ENCODE peak calls at places on chromosomes 4 and X, in ten cellular contexts. S, U, H, Y, E, I, F, G, Z and D are unnamed samples. For H3K4me1, the result is how much of the 10 kb centered on the place peaks cover.

GRCh38 chr4:88706574-88706973 is 8.9 kb upstream of the NAP1L5 start:
- DNase-seq in S (peak), U (peak), H (peak), Y (peak), E (no peak), I (no peak), F (no peak), G (peak), Z (peak), D (no peak)

GRCh38 chrX:69082753-69083150 is 82.5 kb downstream of the PJA1 start:
- DNase-seq in S (no peak), U (no peak), H (no peak), Y (no peak), E (no peak), I (no peak), F (no peak), G (no peak), Z (no peak), D (no peak)

GRCh38 chrX:119041175-119041574 is 31.6 kb upstream of the CT47C1 start:
- DNase-seq in S (peak), U (peak), H (peak), Y (peak), E (no peak), I (no peak), F (no peak), G (peak), Z (peak), D (no peak)

GRCh38 chr4:42673084-42673429 is 16.2 kb upstream of the ATP8A1 start:
- DNase-seq in S (peak), U (peak), H (no peak), Y (no peak), E (peak), I (no peak), F (no peak), G (peak), Z (peak), D (no peak)

GRCh38 chr4:120555058-120555457 is 367.5 kb downstream of the PRDM5 start:
- DNase-seq in S (no peak), U (no peak), H (no peak), Y (no peak), E (no peak), I (no peak), F (no peak), G (no peak), Z (no peak), D (no peak)

GRCh38 chr4:53589511-53589910 is 1.8 kb downstream of the LNX1 start:
- DNase-seq in S (peak), U (no peak), H (no peak), Y (no peak), E (no peak), I (no peak), F (no peak), G (no peak), Z (no peak), D (no peak)

GRCh38 chrX:73765776-73766465 is 202.9 kb downstream of the CHIC1 start:
- DNase-seq in S (no peak), U (no peak), H (no peak), Y (no peak), E (peak), I (no peak), F (no peak), G (no peak), Z (peak), D (no peak)

GRCh38 chr4:6403400-6403685 is 69.1 kb downstream of the PPP2R2C start:
- DNase-seq in S (no peak), U (no peak), H (no peak), Y (no peak), E (no peak), I (no peak), F (no peak), G (no peak), Z (no peak), D (no peak)

GRCh38 chr4:175531405-175532091 is 280.5 kb downstream of the GPM6A start:
- DNase-seq in S (peak), U (no peak), H (no peak), Y (peak), E (no peak), I (no peak), F (no peak), G (peak), Z (no peak), D (no peak)

GRCh38 chrX:152072236-152072635 is 66.1 kb downstream of the MAGEA10 start:
- DNase-seq in S (peak), U (no peak), H (no peak), Y (peak), E (no peak), I (no peak), F (no peak), G (peak), Z (peak), D (no peak)

DNA sequence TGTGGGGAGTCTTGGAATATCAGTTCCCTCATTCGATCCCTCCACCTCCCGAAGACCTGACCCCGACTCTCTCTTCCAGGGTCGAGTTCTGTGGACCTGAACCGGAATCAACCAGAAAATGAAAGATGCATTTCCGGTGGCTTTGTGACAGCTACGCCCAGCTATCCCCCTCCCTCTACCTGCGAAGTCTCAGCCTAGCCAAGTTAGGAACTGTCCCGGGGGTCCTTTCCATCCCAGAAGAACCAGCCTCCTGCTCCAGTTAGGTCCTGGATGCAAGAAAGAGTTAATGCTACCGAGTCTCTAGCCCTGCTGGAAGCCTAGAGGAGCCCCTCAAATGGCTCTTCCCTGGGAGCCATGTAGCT is 13.4 kb upstream of the ETDC start:
- DNase-seq in S (no peak), U (no peak), H (no peak), Y (no peak), E (no peak), I (no peak), F (no peak), G (no peak), Z (no peak), D (no peak)
- H3K27ac ChIP-seq in S (no peak), U (no peak), H (no peak), Y (no peak), E (no peak), I (peak), F (no peak), G (no peak), Z (no peak), D (no peak)

DNA sequence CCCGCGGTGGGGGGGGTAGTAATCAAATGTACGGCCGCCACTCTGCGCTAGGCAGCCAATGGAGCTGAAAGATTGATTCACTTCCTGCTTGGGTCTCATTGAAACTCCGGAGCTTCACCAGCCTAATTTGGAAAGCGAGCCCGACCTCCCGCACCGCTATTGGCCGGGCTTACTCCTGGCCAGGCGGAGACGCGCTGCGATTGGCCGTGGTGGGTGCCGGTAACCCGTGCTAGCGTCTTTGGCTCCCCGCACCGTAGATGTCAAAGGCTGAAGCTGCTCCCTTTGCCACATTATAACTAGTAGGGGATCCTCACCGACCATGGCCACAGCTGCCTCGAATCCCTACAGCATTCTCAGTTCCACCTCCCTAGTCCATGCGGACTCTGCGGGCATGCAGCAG is at the start of gene POU3F4:
- DNase-seq in S (peak), U (no peak), H (no peak), Y (no peak), E (no peak), I (no peak), F (no peak), G (peak), Z (peak), D (no peak)
- H3K4me3 ChIP-seq in S (no peak), U (no peak), H (no peak), Y (no peak), E (no peak), I (no peak), F (no peak), G (no peak), Z (no peak), D (no peak)

DNA sequence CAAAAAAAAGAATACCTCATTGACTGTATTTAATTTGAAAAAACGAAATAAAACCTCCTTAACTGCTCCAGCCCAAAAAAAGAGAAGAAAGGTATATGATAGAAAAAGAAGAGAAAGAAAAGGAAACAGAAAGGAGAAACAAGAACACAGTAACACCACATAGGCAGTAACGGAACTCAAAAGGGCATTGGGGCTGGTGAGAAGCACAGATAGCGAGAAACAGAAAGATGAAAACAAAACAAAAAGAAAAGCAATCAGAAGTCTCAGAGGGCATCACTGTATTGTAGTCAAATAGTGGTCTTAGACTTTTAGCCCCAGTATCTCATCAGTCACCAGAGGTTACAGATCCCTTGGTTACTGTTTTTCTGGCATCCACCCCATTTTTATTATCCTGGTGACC is 88.6 kb downstream of the NFKB1 start:
- DNase-seq in S (no peak), U (no peak), H (no peak), Y (no peak), E (no peak), I (no peak), F (no peak), G (no peak), Z (no peak), D (no peak)
- H3K4me1 ChIP-seq in S (under half), U (under half), H (under half), Y (under half), E (under half), I (half or more), F (under half), G (under half), Z (under half), D (under half)

DNA sequence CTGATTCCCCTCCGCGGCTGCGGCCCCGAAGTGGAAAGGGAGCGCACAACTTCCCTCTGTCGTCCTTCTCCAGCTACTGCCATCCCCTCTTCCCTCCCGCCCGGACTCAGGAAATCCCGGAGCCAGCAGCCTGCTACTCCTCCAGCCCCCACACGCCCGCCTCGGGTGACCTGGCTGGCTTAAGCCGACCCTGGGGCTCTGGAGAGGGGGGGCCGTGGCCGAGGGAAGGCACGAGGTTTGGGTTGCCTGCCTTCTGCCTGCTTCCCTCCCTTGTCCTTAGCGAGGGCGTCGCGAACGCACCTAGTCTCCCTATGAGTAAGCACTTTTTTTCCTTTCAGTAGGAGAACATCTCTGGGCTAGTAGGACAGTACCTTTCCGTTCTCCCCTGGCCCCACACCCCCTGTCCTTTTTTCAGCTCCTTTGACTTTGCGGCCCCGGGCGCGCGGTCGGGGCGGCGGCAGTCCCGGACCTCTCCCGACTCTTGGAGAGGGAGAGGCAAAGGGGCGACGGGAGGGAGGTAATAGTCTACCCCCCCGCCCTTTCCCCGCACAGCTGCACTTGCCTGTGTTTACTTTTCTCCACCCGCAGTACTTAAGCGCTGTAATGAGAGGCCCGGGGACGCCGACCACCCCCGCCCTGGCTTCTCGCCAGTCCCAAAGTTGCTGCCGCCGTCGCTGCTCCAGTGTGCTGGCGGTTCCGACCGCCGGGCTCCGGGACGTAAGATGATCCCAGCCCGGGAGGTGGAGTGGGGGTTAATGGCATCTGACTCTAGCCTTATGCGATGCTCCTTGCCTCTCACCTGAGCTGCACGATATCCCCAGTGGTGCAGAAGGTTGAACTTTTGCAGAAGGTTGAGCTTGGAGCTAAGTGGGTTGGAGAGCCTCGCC is 874 bp downstream of the PLS3 start:
- DNase-seq in S (peak), U (peak), H (peak), Y (peak), E (no peak), I (no peak), F (no peak), G (peak), Z (peak), D (no peak)
- H3K27ac ChIP-seq in S (peak), U (peak), H (peak), Y (peak), E (no peak), I (no peak), F (peak), G (peak), Z (peak), D (no peak)

GRCh38 chr4:112128452-112128851 is 16.8 kb upstream of the FAM241A start:
- DNase-seq in S (no peak), U (no peak), H (no peak), Y (no peak), E (no peak), I (no peak), F (no peak), G (no peak), Z (no peak), D (no peak)
- H3K4me3 ChIP-seq in S (no peak), U (no peak), H (no peak), Y (no peak), E (no peak), I (no peak), F (no peak), G (no peak), Z (no peak), D (no peak)

GRCh38 chr4:1045595-1046201 is 34.3 kb downstream of the FGFRL1 start:
- DNase-seq in S (no peak), U (no peak), H (peak), Y (no peak), E (no peak), I (no peak), F (no peak), G (no peak), Z (peak), D (no peak)

GRCh38 chr4:1044469-1045192 is 33.2 kb downstream of the FGFRL1 start:
- DNase-seq in S (no peak), U (no peak), H (peak), Y (no peak), E (no peak), I (no peak), F (no peak), G (no peak), Z (peak), D (no peak)

GRCh38 chr4:1043162-1043561 is 31.7 kb downstream of the FGFRL1 start:
- DNase-seq in S (no peak), U (no peak), H (no peak), Y (no peak), E (no peak), I (no peak), F (no peak), G (no peak), Z (no peak), D (no peak)

GRCh38 chr4:1043658-1044468 is 32.4 kb downstream of the FGFRL1 start:
- DNase-seq in S (peak), U (peak), H (peak), Y (peak), E (no peak), I (no peak), F (no peak), G (peak), Z (peak), D (no peak)

DNA sequence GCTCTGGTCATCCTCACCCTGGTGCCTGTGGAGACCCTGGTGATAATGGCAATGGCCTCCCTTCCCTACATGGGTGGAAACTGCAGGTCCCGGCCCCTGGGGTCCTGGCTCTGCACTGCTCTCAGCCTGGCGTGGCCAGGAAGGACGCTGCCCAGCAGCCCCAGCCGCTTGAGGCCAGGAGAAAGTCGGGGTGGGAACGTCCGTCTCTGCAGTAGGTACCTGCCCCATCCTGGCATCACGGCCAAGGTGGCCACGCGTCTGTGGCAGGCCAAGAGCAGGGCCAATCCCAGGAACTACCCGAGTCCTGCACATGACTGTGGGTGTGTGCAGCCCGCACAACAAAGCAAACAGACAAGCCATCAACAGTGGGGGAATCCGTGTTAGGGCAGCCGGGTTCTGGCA is 33.8 kb downstream of the FGFRL1 start:
- DNase-seq in S (no peak), U (no peak), H (peak), Y (no peak), E (no peak), I (no peak), F (no peak), G (no peak), Z (peak), D (no peak)
- H3K4me1 ChIP-seq in S (under half), U (under half), H (under half), Y (under half), E (under half), I (under half), F (under half), G (under half), Z (under half), D (under half)

GRCh38 chrX:10052906-10053625 is 85.9 kb downstream of the CLDN34 start:
- DNase-seq in S (peak), U (no peak), H (no peak), Y (no peak), E (no peak), I (no peak), F (no peak), G (no peak), Z (peak), D (no peak)
- H3K27ac ChIP-seq in S (no peak), U (no peak), H (no peak), Y (peak), E (no peak), I (no peak), F (no peak), G (no peak), Z (peak), D (no peak)